ENCODE peak calls at places on chromosomes 6 and 20, in nine cellular contexts. Z is H54, E is NCI-H446 treated with DMSO at 0.1 percent for 48 hours, F is H7, V is dorsolateral prefrontal cortex, K is ELR, S is psoas muscle, I is activated T-cell treated with anti-CD3 and anti-CD28 coated beads for 24 hours, C is fibroblast of the conjunctiva. B is an unnamed sample.

GRCh38 chr6:44494011-44494501 is 106.5 kb downstream of the CDC5L start:
- DNase-seq in Z (peak; percentile 65), E (no peak), C (peak; percentile 60), S (no peak), V (no peak), I (no peak), K (peak; percentile 92), F (no peak), B (no peak)

GRCh38 chr6:165231581-165232276 is 77.7 kb downstream of the C6orf118 start:
- DNase-seq in V (no peak), K (no peak), E (no peak), C (peak; percentile 24), F (peak; percentile 13), I (no peak), Z (no peak), S (no peak), B (peak; percentile 26)

GRCh38 chr6:14060971-14061370 is 56.6 kb upstream of the CD83 start:
- DNase-seq in I (no peak), E (peak; percentile 51), Z (no peak), K (no peak), C (no peak), S (no peak), F (no peak), V (no peak), B (no peak)

GRCh38 chr6:28643017-28643740 is 117.5 kb downstream of the GPX5 start:
- DNase-seq in S (no peak), E (peak; percentile 56), Z (peak; percentile 39), K (peak; percentile 93), F (peak; percentile 51), I (peak; percentile 48), V (no peak), C (peak; percentile 70), B (peak; percentile 34)

GRCh38 chr6:46848684-46849360 is 55.6 kb downstream of the MEP1A start:
- DNase-seq in Z (peak; percentile 74), K (peak; percentile 88), I (peak; percentile 53), E (no peak), F (peak; percentile 84), C (peak; percentile 51), V (peak; percentile 76), S (peak; percentile 89), B (peak; percentile 88)

GRCh38 chr6:87660226-87660886 is 41.7 kb downstream of the AKIRIN2 start:
- DNase-seq in F (no peak), I (no peak), S (peak; percentile 62), K (peak; percentile 89), Z (peak; percentile 26), E (no peak), C (peak; percentile 49), V (no peak), B (no peak)

GRCh38 chr6:12233693-12234551 is 56.2 kb upstream of the EDN1 start:
- DNase-seq in E (peak; percentile 27), V (no peak), K (peak; percentile 93), F (peak; percentile 22), I (peak; percentile 28), Z (peak; percentile 28), C (peak; percentile 67), S (no peak), B (peak; percentile 54)

GRCh38 chr6:157056275-157056674 is 267.0 kb downstream of the TMEM242 start:
- DNase-seq in Z (no peak), K (no peak), S (no peak), C (no peak), F (no peak), V (no peak), I (peak; percentile 37), E (no peak), B (no peak)

GRCh38 chr20:4130404-4131189 is 115.2 kb upstream of the RNF24 start:
- DNase-seq in V (no peak), E (no peak), S (no peak), I (no peak), C (no peak), F (no peak), K (peak; percentile 81), Z (no peak), B (no peak)

B was measured in iPS-NIHi11.